ENCODE peak calls at places on chromosomes 4 and X, in six cellular contexts. Y is WERI-Rb-1, I is psoas muscle, O is AG04450, B is natural killer cell, H is cardiac fibroblast. G is an unnamed sample.

GRCh38 chr4:84166486-84166885 is 332.6 kb downstream of the NKX6-1 start:
- DNase-seq in Y (no peak), I (no peak), O (no peak), B (no peak), H (no peak), G (no peak)

GRCh38 chrX:102917801-102918200 is 19.3 kb upstream of the RAB40AL start:
- DNase-seq in Y (peak; percentile 21), I (no peak), O (no peak), B (no peak), H (no peak), G (no peak)

GRCh38 chrX:111649641-111650040 is 31.3 kb upstream of the ALG13 start:
- DNase-seq in Y (no peak), I (no peak), O (no peak), B (no peak), H (no peak), G (no peak)

GRCh38 chr4:41693629-41694028 is 54.9 kb downstream of the PHOX2B start:
- DNase-seq in Y (no peak), I (no peak), O (peak; percentile 3), B (no peak), H (peak; percentile 47), G (no peak)

GRCh38 chrX:33178690-33179089 is 32.7 kb downstream of the DMD start:
- DNase-seq in Y (no peak), I (no peak), O (no peak), B (no peak), H (no peak), G (no peak)

GRCh38 chrX:40202456-40202855 is 104.7 kb upstream of the BCOR start:
- DNase-seq in Y (no peak), I (no peak), O (no peak), B (peak; percentile 20), H (no peak), G (no peak)

GRCh38 chrX:80876877-80877276 is 67.2 kb upstream of the BRWD3 start:
- DNase-seq in Y (no peak), I (no peak), O (no peak), B (no peak), H (peak; percentile 51), G (no peak)

GRCh38 chr4:41655177-41655576 is 93.3 kb downstream of the PHOX2B start:
- DNase-seq in Y (no peak), I (no peak), O (no peak), B (no peak), H (no peak), G (no peak)

GRCh38 chr4:105657117-105657765 is 51.2 kb downstream of the INTS12 start:
- DNase-seq in Y (no peak), I (no peak), O (no peak), B (no peak), H (no peak), G (no peak)

GRCh38 chr4:39521253-39521908 is 5.9 kb downstream of the UGDH start:
- DNase-seq in Y (no peak), I (no peak), O (no peak), B (no peak), H (peak; percentile 56), G (no peak)

GRCh38 chr4:128876194-128876593 is 66.7 kb downstream of the JADE1 start:
- DNase-seq in Y (no peak), I (no peak), O (no peak), B (no peak), H (no peak), G (no peak)

GRCh38 chr4:133188433-133189175 is 39.5 kb downstream of the PCDH10 start:
- DNase-seq in Y (no peak), I (no peak), O (no peak), B (no peak), H (no peak), G (no peak)

GRCh38 chr4:161642708-161643107 is 521.1 kb downstream of the FSTL5 start:
- DNase-seq in Y (no peak), I (no peak), O (no peak), B (no peak), H (peak; percentile 10), G (no peak)

GRCh38 chr4:121701263-121701662 is 4.5 kb upstream of the ANXA5 start:
- DNase-seq in Y (no peak), I (no peak), O (no peak), B (no peak), H (no peak), G (no peak)

GRCh38 chr4:14566518-14566917 is 435.8 kb upstream of the CPEB2 start:
- DNase-seq in Y (no peak), I (no peak), O (no peak), B (no peak), H (peak; percentile 25), G (no peak)

GRCh38 chr4:4521069-4521468 is 20.8 kb downstream of the STX18 start:
- DNase-seq in Y (no peak), I (no peak), O (no peak), B (no peak), H (no peak), G (no peak)

GRCh38 chr4:141213550-141213991 is 7.1 kb upstream of the ZNF330 start:
- DNase-seq in Y (no peak), I (no peak), O (no peak), B (no peak), H (no peak), G (no peak)

GRCh38 chr4:152700151-152700550 is 20.4 kb upstream of the TMEM154 start:
- DNase-seq in Y (peak; percentile 27), I (no peak), O (no peak), B (no peak), H (no peak), G (no peak)

GRCh38 chr4:72076562-72076961 is 44.8 kb downstream of the NPFFR2 start:
- DNase-seq in Y (no peak), I (no peak), O (no peak), B (no peak), H (peak; percentile 0), G (no peak)

GRCh38 chr4:175431635-175432034 is 380.4 kb downstream of the GPM6A start:
- DNase-seq in Y (no peak), I (no peak), O (no peak), B (no peak), H (no peak), G (no peak)

GRCh38 chr4:75063417-75063816 is 130.5 kb downstream of the PARM1 start:
- DNase-seq in Y (no peak), I (no peak), O (no peak), B (no peak), H (no peak), G (no peak)

GRCh38 chrX:122856205-122856604 is 327.9 kb upstream of the GRIA3 start:
- DNase-seq in Y (no peak), I (no peak), O (no peak), B (no peak), H (no peak), G (no peak)

GRCh38 chrX:51334276-51334675 is 1.7 kb downstream of the NUDT10 start:
- DNase-seq in Y (no peak), I (no peak), O (no peak), B (no peak), H (no peak), G (no peak)

GRCh38 chrX:38458071-38458470 is 103.3 kb upstream of the TSPAN7 start:
- DNase-seq in Y (no peak), I (no peak), O (no peak), B (no peak), H (no peak), G (no peak)

GRCh38 chr4:2837904-2838496 is 5.6 kb upstream of the ADD1 start:
- DNase-seq in Y (no peak), I (no peak), O (no peak), B (peak; percentile 68), H (peak; percentile 80), G (no peak)

GRCh38 chr4:2515835-2516550 is 20.5 kb upstream of the FAM193A start:
- DNase-seq in Y (no peak), I (peak; percentile 25), O (no peak), B (no peak), H (peak; percentile 38), G (no peak)

GRCh38 chr4:30720021-30720655 is at the start of gene PCDH7:
- DNase-seq in Y (peak; percentile 44), I (no peak), O (no peak), B (no peak), H (peak; percentile 58), G (peak; percentile 30)

GRCh38 chrX:150849996-150850720 is 48.3 kb downstream of the CD99L2 start:
- DNase-seq in Y (no peak), I (no peak), O (no peak), B (no peak), H (no peak), G (no peak)

GRCh38 chr4:98510757-98511517 is 147.5 kb downstream of the TSPAN5 start:
- DNase-seq in Y (no peak), I (no peak), O (peak; percentile 80), B (no peak), H (peak; percentile 82), G (no peak)

GRCh38 chrX:93673869-93674271 is at the start of gene FAM133A:
- DNase-seq in Y (no peak), I (no peak), O (no peak), B (no peak), H (peak; percentile 15), G (no peak)

GRCh38 chr4:39495446-39496208 is 31.6 kb downstream of the UGDH start:
- DNase-seq in Y (no peak), I (no peak), O (no peak), B (no peak), H (peak; percentile 22), G (no peak)

GRCh38 chrX:141652315-141652714 is 46.2 kb downstream of the SPANXD start:
- DNase-seq in Y (no peak), I (no peak), O (no peak), B (no peak), H (no peak), G (no peak)

GRCh38 chrX:136220535-136220934 is 30.7 kb downstream of the MAP7D3 start:
- DNase-seq in Y (no peak), I (no peak), O (no peak), B (no peak), H (no peak), G (no peak)

GRCh38 chr4:125315571-125316390 is 1.0 kb downstream of the FAT4 start:
- DNase-seq in Y (peak; percentile 60), I (peak; percentile 54), O (no peak), B (peak; percentile 34), H (peak; percentile 65), G (peak; percentile 23)

GRCh38 chr4:23979534-23979933 is 89.7 kb upstream of the PPARGC1A start:
- DNase-seq in Y (no peak), I (no peak), O (no peak), B (no peak), H (no peak), G (no peak)

GRCh38 chr4:126761947-126762650 is 870.7 kb upstream of the INTU start:
- DNase-seq in Y (no peak), I (no peak), O (no peak), B (no peak), H (no peak), G (no peak)

GRCh38 chr4:153465583-153465921 is 608 bp upstream of the TMEM131L start:
- DNase-seq in Y (no peak), I (peak; percentile 49), O (no peak), B (peak; percentile 36), H (peak; percentile 65), G (peak; percentile 55)

GRCh38 chr4:7781993-7782392 is 157.7 kb downstream of the AFAP1 start:
- DNase-seq in Y (no peak), I (no peak), O (no peak), B (no peak), H (no peak), G (no peak)

GRCh38 chr4:110183643-110184042 is 14.8 kb downstream of the ELOVL6 start:
- DNase-seq in Y (no peak), I (no peak), O (no peak), B (no peak), H (no peak), G (no peak)

G was measured in colonic mucosa.